ENCODE peak calls at places on chromosomes 11 and 22, in five cellular contexts. Y is NCI-H187, O is WTC11, W is amniotic stem cell, H is NB4. Z is an unnamed sample.

GRCh38 chr11:36362902-36363301 is 66.8 kb downstream of the PRR5L start:
- DNase-seq in O (no peak), Y (no peak), W (no peak), H (no peak), Z (peak; percentile 97)

GRCh38 chr11:11628651-11629050 is 6.8 kb upstream of the GALNT18 start:
- DNase-seq in Y (no peak), H (no peak), W (no peak), O (no peak), Z (no peak)

GRCh38 chr22:35854334-35854733 is 136.7 kb downstream of the APOL5 start:
- DNase-seq in W (no peak), H (no peak), Y (no peak), O (no peak), Z (no peak)

GRCh38 chr11:46747150-46747549 is 28.1 kb downstream of the F2 start:
- DNase-seq in H (no peak), W (no peak), Y (no peak), O (no peak), Z (no peak)

GRCh38 chr22:40491990-40492631 is 121.7 kb downstream of the SGSM3 start:
- DNase-seq in O (no peak), W (no peak), Y (no peak), H (peak; percentile 76), Z (no peak)

GRCh38 chr11:69369945-69370344 is 76.0 kb downstream of the MYEOV start:
- DNase-seq in H (no peak), W (no peak), O (no peak), Y (no peak), Z (no peak)

GRCh38 chr11:69113646-69114340 is 41.9 kb upstream of the SMIM38 start:
- DNase-seq in H (no peak), O (no peak), W (no peak), Y (no peak), Z (no peak)

GRCh38 chr11:109423114-109423859 is 1.3 kb downstream of the C11orf87 start:
- DNase-seq in O (peak; percentile 44), H (peak; percentile 67), W (no peak), Y (no peak), Z (peak; percentile 58)

GRCh38 chr22:49785841-49786451 is 41.7 kb downstream of the BRD1 start:
- DNase-seq in Y (no peak), O (no peak), W (no peak), H (peak; percentile 57), Z (no peak)

GRCh38 chr11:115759622-115760527 is 255.7 kb upstream of the CADM1 start:
- DNase-seq in Y (no peak), H (no peak), W (no peak), O (peak; percentile 56), Z (peak; percentile 68)

GRCh38 chr22:25747245-25747944 is 5.4 kb downstream of the MYO18B start:
- DNase-seq in O (no peak), H (no peak), W (peak; percentile 79), Y (no peak), Z (no peak)

GRCh38 chr11:57343825-57344224 is 5.7 kb downstream of the P2RX3 start:
- DNase-seq in O (no peak), H (no peak), Y (peak; percentile 10), W (no peak), Z (peak; percentile 63)

GRCh38 chr11:61079416-61080150 is 22.7 kb upstream of the CD5 start:
- DNase-seq in Y (no peak), W (no peak), H (no peak), O (no peak), Z (no peak)

GRCh38 chr22:24760708-24761306 is 13.7 kb downstream of the PIWIL3 start:
- DNase-seq in W (no peak), H (no peak), Y (no peak), O (no peak), Z (no peak)

GRCh38 chr22:49372111-49372529 is 455.6 kb downstream of the BRD1 start:
- DNase-seq in O (peak; percentile 4), H (peak; percentile 13), Y (no peak), W (no peak), Z (no peak)

GRCh38 chr22:20549232-20549841 is 41.9 kb downstream of the MED15 start:
- DNase-seq in Y (no peak), W (no peak), H (no peak), O (no peak), Z (no peak)

GRCh38 chr11:74937696-74938475 is 11.0 kb downstream of the XRRA1 start:
- DNase-seq in O (no peak), Y (no peak), W (no peak), H (no peak), Z (no peak)

GRCh38 chr11:7004482-7004881 is 15.7 kb downstream of the ZNF214 start:
- DNase-seq in H (peak; percentile 10), W (no peak), Y (no peak), O (no peak), Z (no peak)

GRCh38 chr22:45997775-45998637 is 21.0 kb upstream of the WNT7B start:
- DNase-seq in H (no peak), O (no peak), W (no peak), Y (no peak), Z (no peak)

GRCh38 chr22:43220625-43221380 is 33.9 kb upstream of the TTLL12 start:
- DNase-seq in Y (no peak), O (no peak), H (no peak), W (no peak), Z (no peak)

GRCh38 chr22:33579448-33580093 is 340.7 kb downstream of the LARGE1 start:
- DNase-seq in O (peak; percentile 85), H (peak; percentile 60), Y (no peak), W (peak; percentile 3), Z (peak; percentile 86)

GRCh38 chr22:29907753-29908515 is 25.0 kb downstream of the MTMR3 start:
- DNase-seq in W (peak; percentile 75), O (no peak), H (peak; percentile 69), Y (peak; percentile 23), Z (peak; percentile 80)

GRCh38 chr11:36452987-36453386 is 57.1 kb downstream of the TRAF6 start:
- DNase-seq in O (no peak), H (peak; percentile 84), Y (no peak), W (no peak), Z (peak; percentile 14)

GRCh38 chr11:61007971-61008896 is 36.8 kb downstream of the CD6 start:
- DNase-seq in Y (no peak), H (no peak), O (peak; percentile 93), W (no peak), Z (peak; percentile 86)

GRCh38 chr11:48111941-48112340 is 104.7 kb upstream of the OR4B1 start:
- DNase-seq in O (no peak), Y (no peak), H (no peak), W (no peak), Z (no peak)

GRCh38 chr11:79168530-79169110 is 272.2 kb downstream of the TENM4 start:
- DNase-seq in W (no peak), O (no peak), Y (no peak), H (no peak), Z (no peak)

GRCh38 chr11:26344647-26345046 is 12.7 kb downstream of the ANO3 start:
- DNase-seq in O (no peak), W (no peak), Y (no peak), H (no peak), Z (no peak)